ENCODE peak calls at places on chromosomes 6 and 20, in five cellular contexts. One of them, this sample, is unnamed.
A peak's percentile ranks its signal among the peaks of the same experiment; 100 is the strongest.

GRCh38 chr20:51525241-51526104 is 17.0 kb downstream of the NFATC2 start:
- DNase-seq in H9: no peak
- DNase-seq in fibroblast of lung: peak; percentile 28
- DNase-seq in K562: peak; percentile 47
- DNase-seq in Karpas-422: no peak
- DNase-seq in this sample: no peak

GRCh38 chr6:7904654-7905319 is 5.8 kb downstream of the TXNDC5 start:
- DNase-seq in K562: no peak
- DNase-seq in Karpas-422: no peak
- DNase-seq in fibroblast of lung: no peak
- DNase-seq in H9: no peak
- DNase-seq in this sample: no peak

GRCh38 chr6:4672772-4673171 is 103.4 kb upstream of the CDYL start:
- DNase-seq in Karpas-422: no peak
- DNase-seq in fibroblast of lung: peak; percentile 66
- DNase-seq in H9: no peak
- DNase-seq in K562: no peak
- DNase-seq in this sample: no peak

GRCh38 chr6:146595981-146596731 is 2.6 kb upstream of the ADGB start:
- DNase-seq in K562: no peak
- DNase-seq in H9: no peak
- DNase-seq in fibroblast of lung: peak; percentile 21
- DNase-seq in Karpas-422: peak; percentile 86
- DNase-seq in this sample: no peak

GRCh38 chr6:5672581-5673011 is 334.1 kb downstream of the NRN1 start:
- DNase-seq in K562: no peak
- DNase-seq in fibroblast of lung: peak; percentile 91
- DNase-seq in Karpas-422: no peak
- DNase-seq in H9: peak; percentile 36
- DNase-seq in this sample: no peak

GRCh38 chr6:147131728-147132127 is 72.5 kb upstream of the STXBP5 start:
- DNase-seq in fibroblast of lung: peak; percentile 38
- DNase-seq in Karpas-422: no peak
- DNase-seq in H9: no peak
- DNase-seq in K562: peak; percentile 22
- DNase-seq in this sample: no peak

GRCh38 chr6:129490551-129491245 is 219.3 kb downstream of the ARHGAP18 start:
- DNase-seq in H9: no peak
- DNase-seq in Karpas-422: peak; percentile 69
- DNase-seq in K562: peak; percentile 41
- DNase-seq in fibroblast of lung: peak; percentile 98
- DNase-seq in this sample: peak; percentile 74

GRCh38 chr6:158706369-158706982 is 56.6 kb downstream of the SYTL3 start:
- DNase-seq in H9: peak; percentile 78
- DNase-seq in Karpas-422: no peak
- DNase-seq in K562: peak; percentile 58
- DNase-seq in fibroblast of lung: peak; percentile 41
- DNase-seq in this sample: no peak

GRCh38 chr20:32839227-32839981 is 19.3 kb upstream of the EFCAB8 start:
- DNase-seq in Karpas-422: no peak
- DNase-seq in H9: no peak
- DNase-seq in K562: no peak
- DNase-seq in fibroblast of lung: no peak
- DNase-seq in this sample: no peak

GRCh38 chr6:3355358-3356055 is 96.8 kb downstream of the PSMG4 start:
- DNase-seq in K562: peak; percentile 61
- DNase-seq in Karpas-422: no peak
- DNase-seq in H9: no peak
- DNase-seq in fibroblast of lung: no peak
- DNase-seq in this sample: no peak

GRCh38 chr6:168080397-168081077 is 1.5 kb upstream of the FRMD1 start:
- DNase-seq in fibroblast of lung: no peak
- DNase-seq in H9: no peak
- DNase-seq in Karpas-422: no peak
- DNase-seq in K562: no peak
- DNase-seq in this sample: no peak

GRCh38 chr6:23413327-23414203 is 712.5 kb upstream of the NRSN1 start:
- DNase-seq in H9: no peak
- DNase-seq in K562: no peak
- DNase-seq in Karpas-422: no peak
- DNase-seq in fibroblast of lung: peak; percentile 40
- DNase-seq in this sample: no peak

GRCh38 chr20:62381202-62381797 is 5.6 kb upstream of the RPS21 start:
- DNase-seq in fibroblast of lung: peak; percentile 75
- DNase-seq in K562: no peak
- DNase-seq in H9: no peak
- DNase-seq in Karpas-422: no peak
- DNase-seq in this sample: no peak

GRCh38 chr6:112117554-112117953 is 30.2 kb downstream of the FAM229B start:
- DNase-seq in K562: peak; percentile 9
- DNase-seq in H9: no peak
- DNase-seq in fibroblast of lung: peak; percentile 76
- DNase-seq in Karpas-422: no peak
- DNase-seq in this sample: no peak

GRCh38 chr6:73636048-73636447 is 17.7 kb downstream of the SLC17A5 start:
- DNase-seq in Karpas-422: no peak
- DNase-seq in K562: no peak
- DNase-seq in fibroblast of lung: no peak
- DNase-seq in H9: no peak
- DNase-seq in this sample: no peak

GRCh38 chr6:131222773-131223172 is 87.5 kb downstream of the AKAP7 start:
- DNase-seq in Karpas-422: no peak
- DNase-seq in fibroblast of lung: no peak
- DNase-seq in K562: no peak
- DNase-seq in H9: no peak
- DNase-seq in this sample: no peak

GRCh38 chr6:116695398-116695797 is 14.4 kb downstream of the KPNA5 start:
- DNase-seq in K562: no peak
- DNase-seq in Karpas-422: no peak
- DNase-seq in fibroblast of lung: no peak
- DNase-seq in H9: no peak
- DNase-seq in this sample: no peak

GRCh38 chr6:44247338-44248302 is 719 bp downstream of the HSP90AB1 start:
- DNase-seq in fibroblast of lung: peak; percentile 56
- DNase-seq in Karpas-422: peak; percentile 83
- DNase-seq in H9: no peak
- DNase-seq in K562: peak; percentile 81
- DNase-seq in this sample: peak; percentile 77

GRCh38 chr6:164108869-164109769 is 694.6 kb downstream of the QKI start:
- DNase-seq in H9: no peak
- DNase-seq in fibroblast of lung: peak; percentile 75
- DNase-seq in K562: no peak
- DNase-seq in Karpas-422: no peak
- DNase-seq in this sample: no peak

GRCh38 chr6:148711833-148712653 is 34.8 kb upstream of the UST start:
- DNase-seq in K562: no peak
- DNase-seq in H9: no peak
- DNase-seq in Karpas-422: no peak
- DNase-seq in fibroblast of lung: peak; percentile 20
- DNase-seq in this sample: no peak

GRCh38 chr6:88050140-88050818 is 2.6 kb downstream of the SPACA1 start:
- DNase-seq in fibroblast of lung: no peak
- DNase-seq in H9: no peak
- DNase-seq in K562: no peak
- DNase-seq in Karpas-422: no peak
- DNase-seq in this sample: no peak

GRCh38 chr6:40844241-40844640 is 194.8 kb downstream of the UNC5CL start:
- DNase-seq in Karpas-422: no peak
- DNase-seq in K562: no peak
- DNase-seq in fibroblast of lung: no peak
- DNase-seq in H9: no peak
- DNase-seq in this sample: no peak

DNA sequence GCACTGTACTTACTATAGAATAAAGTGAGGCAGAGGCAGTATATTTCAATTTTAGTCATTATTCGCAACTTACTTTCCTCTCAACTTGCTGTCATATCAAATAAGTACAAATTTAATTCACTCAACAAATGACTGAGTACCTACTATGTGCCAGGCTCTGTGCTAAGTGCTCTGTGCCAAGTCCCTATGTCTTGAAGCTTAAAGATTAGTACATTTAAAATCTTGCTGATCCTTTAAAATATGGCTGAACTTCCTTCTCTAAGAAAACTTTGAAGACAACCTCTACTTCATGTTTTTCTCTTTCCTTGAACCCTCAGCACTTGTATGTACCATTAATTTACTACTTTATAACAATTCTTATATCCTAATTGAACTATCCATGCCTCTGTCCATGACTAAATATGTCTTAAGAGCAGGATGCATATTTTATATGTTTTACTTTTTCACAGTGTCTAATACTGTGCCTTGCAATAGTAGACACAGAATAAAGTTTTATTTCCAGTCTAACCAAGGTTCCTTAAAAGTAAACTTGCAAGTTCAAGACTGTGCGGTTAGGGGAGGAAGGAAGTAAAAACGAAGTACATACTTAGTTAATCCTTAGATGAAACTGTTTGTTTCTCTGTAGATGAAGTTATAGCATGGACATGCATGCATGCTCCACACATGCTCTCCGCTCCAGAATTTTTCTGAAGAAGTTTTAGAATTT is 10.0 kb upstream of the LATS1 start:
- DNase-seq in Karpas-422: no peak
- DNase-seq in fibroblast of lung: no peak
- DNase-seq in K562: no peak
- DNase-seq in H9: no peak
- DNase-seq in this sample: no peak
- H3K79me2 ChIP-seq in Karpas-422: no peaks in the 10 kb centered on the region
- H3K79me2 ChIP-seq in fibroblast of lung: no peaks in the 10 kb centered on the region
- H3K79me2 ChIP-seq in K562: peaks cover 14% of the 10 kb centered on the region
- H3K79me2 ChIP-seq in H9: no peaks in the 10 kb centered on the region
- H3K79me2 ChIP-seq in this sample: no peaks in the 10 kb centered on the region

DNA sequence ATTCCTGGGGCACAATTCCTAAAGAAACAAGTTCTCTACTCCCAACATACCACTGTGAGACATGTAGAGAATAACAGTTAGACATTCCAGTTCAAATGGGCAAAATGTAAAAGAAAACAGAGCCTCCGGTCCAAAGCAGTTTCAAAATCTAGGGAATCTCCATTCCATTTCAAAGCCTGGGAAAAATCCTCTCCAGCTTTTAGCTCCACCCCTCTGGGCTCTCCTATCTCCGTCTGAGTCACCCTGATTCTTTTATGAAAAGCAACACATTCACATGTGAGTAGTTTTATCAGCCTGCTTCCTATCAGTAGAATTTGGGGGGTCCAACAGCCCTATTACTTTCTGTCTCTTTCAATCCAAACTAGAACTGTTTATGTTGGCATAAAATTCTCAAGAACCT is 3.7 kb downstream of the CSNK2A1 start:
- DNase-seq in Karpas-422: no peak
- DNase-seq in H9: no peak
- DNase-seq in fibroblast of lung: peak; percentile 73
- DNase-seq in K562: peak; percentile 21
- DNase-seq in this sample: no peak
- H4K20me1 ChIP-seq in Karpas-422: peaks cover 74% of the 10 kb centered on the region
- H4K20me1 ChIP-seq in H9: no peaks in the 10 kb centered on the region
- H4K20me1 ChIP-seq in fibroblast of lung: peaks cover 4% of the 10 kb centered on the region
- H4K20me1 ChIP-seq in K562: peaks cover 56% of the 10 kb centered on the region
- H4K20me1 ChIP-seq in this sample: peaks cover 72% of the 10 kb centered on the region

GRCh38 chr6:52663935-52664184 is 7.1 kb upstream of the TMEM14A start:
- DNase-seq in H9: no peak
- DNase-seq in Karpas-422: no peak
- DNase-seq in K562: no peak
- DNase-seq in fibroblast of lung: no peak
- DNase-seq in this sample: no peak

GRCh38 chr6:52667572-52667971 is 3.3 kb upstream of the TMEM14A start:
- DNase-seq in Karpas-422: peak; percentile 78
- DNase-seq in H9: no peak
- DNase-seq in K562: no peak
- DNase-seq in fibroblast of lung: no peak
- DNase-seq in this sample: no peak

GRCh38 chr6:52664185-52664990 is 6.5 kb upstream of the TMEM14A start:
- DNase-seq in H9: peak; percentile 98
- DNase-seq in K562: peak; percentile 91
- DNase-seq in Karpas-422: peak; percentile 96
- DNase-seq in fibroblast of lung: peak; percentile 94
- DNase-seq in this sample: peak; percentile 93

GRCh38 chr6:52664991-52665686 is 5.8 kb upstream of the TMEM14A start:
- DNase-seq in K562: no peak
- DNase-seq in Karpas-422: no peak
- DNase-seq in H9: no peak
- DNase-seq in fibroblast of lung: no peak
- DNase-seq in this sample: no peak

DNA sequence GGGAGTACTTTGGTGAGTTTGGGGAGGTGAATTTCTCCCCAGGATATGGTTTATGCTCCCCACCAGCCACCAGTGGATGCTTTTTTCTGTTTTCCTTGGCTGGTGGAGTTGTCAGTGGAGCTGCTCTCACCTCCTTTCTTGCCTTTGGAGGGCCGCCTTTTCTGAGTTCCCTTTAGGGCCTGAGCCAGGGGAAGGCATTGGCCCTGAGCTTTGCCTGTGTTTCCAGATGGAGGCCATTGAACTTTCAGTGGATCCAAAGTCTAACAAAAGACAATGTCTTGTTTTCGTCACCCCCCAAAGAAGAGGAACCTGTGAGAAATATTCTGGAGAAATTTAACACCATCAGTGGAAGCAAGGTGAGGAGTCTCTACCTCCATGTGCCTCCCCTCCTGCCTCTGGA is 4.4 kb upstream of the TMEM14A start:
- DNase-seq in Karpas-422: no peak
- DNase-seq in K562: no peak
- DNase-seq in H9: no peak
- DNase-seq in fibroblast of lung: no peak
- DNase-seq in this sample: no peak
- H3K9ac ChIP-seq in Karpas-422: peak overlapping the region; percentile 79
- H3K9ac ChIP-seq in K562: no peak overlapping the region
- H3K9ac ChIP-seq in H9: no peak overlapping the region
- H3K9ac ChIP-seq in fibroblast of lung: no peak overlapping the region
- H3K9ac ChIP-seq in this sample: peak overlapping the region; percentile 82

GRCh38 chr20:63896136-63896890 is 1.4 kb downstream of the DNAJC5 start:
- DNase-seq in K562: no peak
- DNase-seq in Karpas-422: peak; percentile 85
- DNase-seq in H9: no peak
- DNase-seq in fibroblast of lung: peak; percentile 41
- DNase-seq in this sample: peak; percentile 28
- H3K79me2 ChIP-seq in K562: peaks cover 59% of the 10 kb centered on the region
- H3K79me2 ChIP-seq in Karpas-422: peaks cover 59% of the 10 kb centered on the region
- H3K79me2 ChIP-seq in H9: peaks cover 11% of the 10 kb centered on the region
- H3K79me2 ChIP-seq in fibroblast of lung: peaks cover 54% of the 10 kb centered on the region
- H3K79me2 ChIP-seq in this sample: peaks cover 60% of the 10 kb centered on the region

This sample was measured in DND-41.